ENCODE peak calls at places on chromosome 22, in seven cellular contexts. One of them, this sample, is unnamed. For H3K27me3, the result is how much of the 10 kb centered on the place peaks cover.

GRCh38 chr22:28942801-28943500 is 59.6 kb downstream of the ZNRF3 start:
- DNase-seq in AG04450: no peak
- DNase-seq in HL-60: no peak
- DNase-seq in pancreas: no peak
- DNase-seq in lower lobe of right lung: no peak
- DNase-seq in left lung: no peak
- DNase-seq in CD4-positive, alpha-beta memory T cell: no peak
- DNase-seq in this sample: no peak

GRCh38 chr22:40676644-40677043 is 2.6 kb upstream of the MCHR1 start:
- DNase-seq in AG04450: no peak
- DNase-seq in HL-60: no peak
- DNase-seq in pancreas: no peak
- DNase-seq in lower lobe of right lung: no peak
- DNase-seq in left lung: no peak
- DNase-seq in CD4-positive, alpha-beta memory T cell: no peak
- DNase-seq in this sample: no peak

GRCh38 chr22:41915035-41915782 is at the start of gene SHISA8:
- DNase-seq in AG04450: no peak
- DNase-seq in HL-60: no peak
- DNase-seq in pancreas: peak
- DNase-seq in lower lobe of right lung: no peak
- DNase-seq in left lung: no peak
- DNase-seq in CD4-positive, alpha-beta memory T cell: peak
- DNase-seq in this sample: peak

GRCh38 chr22:17214416-17215043 is 4.7 kb downstream of the ADA2 start:
- DNase-seq in AG04450: no peak
- DNase-seq in HL-60: no peak
- DNase-seq in pancreas: no peak
- DNase-seq in lower lobe of right lung: peak
- DNase-seq in left lung: peak
- DNase-seq in CD4-positive, alpha-beta memory T cell: no peak
- DNase-seq in this sample: no peak

GRCh38 chr22:35437038-35437437 is 37.1 kb downstream of the MCM5 start:
- DNase-seq in AG04450: no peak
- DNase-seq in HL-60: no peak
- DNase-seq in pancreas: no peak
- DNase-seq in lower lobe of right lung: no peak
- DNase-seq in left lung: peak
- DNase-seq in CD4-positive, alpha-beta memory T cell: no peak
- DNase-seq in this sample: peak

GRCh38 chr22:35452351-35452781 is 52.4 kb downstream of the MCM5 start:
- DNase-seq in AG04450: no peak
- DNase-seq in HL-60: no peak
- DNase-seq in pancreas: no peak
- DNase-seq in lower lobe of right lung: peak
- DNase-seq in left lung: peak
- DNase-seq in CD4-positive, alpha-beta memory T cell: no peak
- DNase-seq in this sample: no peak

GRCh38 chr22:31287818-31288495 is 4.3 kb downstream of the PIK3IP1 start:
- DNase-seq in AG04450: no peak
- DNase-seq in HL-60: no peak
- DNase-seq in pancreas: no peak
- DNase-seq in lower lobe of right lung: no peak
- DNase-seq in left lung: no peak
- DNase-seq in CD4-positive, alpha-beta memory T cell: no peak
- DNase-seq in this sample: no peak

GRCh38 chr22:27405672-27406388 is 395.7 kb downstream of the MN1 start:
- DNase-seq in AG04450: no peak
- DNase-seq in HL-60: peak
- DNase-seq in pancreas: peak
- DNase-seq in lower lobe of right lung: peak
- DNase-seq in left lung: peak
- DNase-seq in CD4-positive, alpha-beta memory T cell: no peak
- DNase-seq in this sample: peak

GRCh38 chr22:32353292-32353691 is 4.4 kb upstream of the RFPL3 start:
- DNase-seq in AG04450: no peak
- DNase-seq in HL-60: no peak
- DNase-seq in pancreas: no peak
- DNase-seq in lower lobe of right lung: no peak
- DNase-seq in left lung: peak
- DNase-seq in CD4-positive, alpha-beta memory T cell: no peak
- DNase-seq in this sample: peak

GRCh38 chr22:23117890-23118646 is 23.7 kb downstream of the RSPH14 start:
- DNase-seq in AG04450: no peak
- DNase-seq in HL-60: no peak
- DNase-seq in pancreas: no peak
- DNase-seq in lower lobe of right lung: no peak
- DNase-seq in left lung: peak
- DNase-seq in CD4-positive, alpha-beta memory T cell: no peak
- DNase-seq in this sample: no peak
- H3K27me3 ChIP-seq in AG04450: under half
- H3K27me3 ChIP-seq in HL-60: under half
- H3K27me3 ChIP-seq in pancreas: under half
- H3K27me3 ChIP-seq in lower lobe of right lung: under half
- H3K27me3 ChIP-seq in left lung: under half
- H3K27me3 ChIP-seq in CD4-positive, alpha-beta memory T cell: under half
- H3K27me3 ChIP-seq in this sample: under half

DNA sequence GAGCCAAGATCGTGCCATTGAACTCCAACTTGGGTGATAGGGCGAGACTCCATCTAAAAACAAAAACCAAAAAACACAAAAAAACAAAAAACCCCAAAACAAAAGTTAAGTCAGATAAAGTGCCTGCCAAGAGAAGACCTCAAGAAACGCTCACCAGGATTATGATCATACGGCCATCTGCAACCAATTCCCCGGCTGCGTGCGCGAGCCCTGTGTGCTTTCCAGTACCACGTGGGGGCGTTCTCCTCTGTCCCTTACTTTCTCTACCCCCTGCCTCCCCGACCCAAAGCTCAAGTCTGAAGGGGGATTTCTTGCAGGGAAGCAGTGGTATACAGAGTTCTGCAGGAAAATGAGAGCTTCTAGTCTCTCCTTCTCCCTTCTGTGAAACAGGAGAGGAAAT is 10.5 kb upstream of the RPS19BP1 start:
- DNase-seq in AG04450: no peak
- DNase-seq in HL-60: no peak
- DNase-seq in pancreas: no peak
- DNase-seq in lower lobe of right lung: no peak
- DNase-seq in left lung: no peak
- DNase-seq in CD4-positive, alpha-beta memory T cell: no peak
- DNase-seq in this sample: peak
- H3K27me3 ChIP-seq in AG04450: under half
- H3K27me3 ChIP-seq in HL-60: under half
- H3K27me3 ChIP-seq in pancreas: under half
- H3K27me3 ChIP-seq in lower lobe of right lung: under half
- H3K27me3 ChIP-seq in left lung: half or more
- H3K27me3 ChIP-seq in CD4-positive, alpha-beta memory T cell: under half
- H3K27me3 ChIP-seq in this sample: under half

GRCh38 chr22:46908641-46909107 is 146.2 kb downstream of the TBC1D22A start:
- DNase-seq in AG04450: no peak
- DNase-seq in HL-60: no peak
- DNase-seq in pancreas: no peak
- DNase-seq in lower lobe of right lung: no peak
- DNase-seq in left lung: no peak
- DNase-seq in CD4-positive, alpha-beta memory T cell: no peak
- DNase-seq in this sample: peak
- H3K27me3 ChIP-seq in AG04450: under half
- H3K27me3 ChIP-seq in HL-60: under half
- H3K27me3 ChIP-seq in pancreas: under half
- H3K27me3 ChIP-seq in lower lobe of right lung: under half
- H3K27me3 ChIP-seq in left lung: under half
- H3K27me3 ChIP-seq in CD4-positive, alpha-beta memory T cell: under half
- H3K27me3 ChIP-seq in this sample: under half

DNA sequence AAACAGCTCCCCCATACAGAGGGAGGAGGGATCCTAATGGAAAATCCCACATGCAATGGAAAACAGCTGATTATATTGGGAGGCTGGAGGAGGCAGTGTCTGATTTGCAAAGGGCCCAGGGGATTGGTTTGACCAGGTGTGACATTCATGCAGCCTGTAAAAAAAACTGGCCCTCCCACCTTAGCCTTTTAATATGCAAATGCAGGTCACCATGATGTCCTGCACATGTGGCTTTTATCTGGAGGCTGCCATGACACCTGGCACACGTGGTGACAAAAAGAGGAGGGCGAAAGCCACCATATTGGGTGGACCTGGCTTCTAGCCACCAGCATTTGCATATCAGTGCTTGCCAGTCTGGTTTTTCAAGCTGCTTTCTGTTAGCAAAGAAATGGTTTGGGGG is 48.5 kb downstream of the ZNF280B start:
- DNase-seq in AG04450: no peak
- DNase-seq in HL-60: no peak
- DNase-seq in pancreas: no peak
- DNase-seq in lower lobe of right lung: no peak
- DNase-seq in left lung: no peak
- DNase-seq in CD4-positive, alpha-beta memory T cell: no peak
- DNase-seq in this sample: no peak
- H3K27me3 ChIP-seq in AG04450: under half
- H3K27me3 ChIP-seq in HL-60: under half
- H3K27me3 ChIP-seq in pancreas: under half
- H3K27me3 ChIP-seq in lower lobe of right lung: under half
- H3K27me3 ChIP-seq in left lung: under half
- H3K27me3 ChIP-seq in CD4-positive, alpha-beta memory T cell: under half
- H3K27me3 ChIP-seq in this sample: half or more

GRCh38 chr22:46149493-46149997 is 781 bp upstream of the PPARA start:
- DNase-seq in AG04450: no peak
- DNase-seq in HL-60: peak
- DNase-seq in pancreas: peak
- DNase-seq in lower lobe of right lung: peak
- DNase-seq in left lung: peak
- DNase-seq in CD4-positive, alpha-beta memory T cell: no peak
- DNase-seq in this sample: no peak

GRCh38 chr22:46150615-46151423 is 493 bp downstream of the PPARA start:
- DNase-seq in AG04450: no peak
- DNase-seq in HL-60: no peak
- DNase-seq in pancreas: no peak
- DNase-seq in lower lobe of right lung: peak
- DNase-seq in left lung: peak
- DNase-seq in CD4-positive, alpha-beta memory T cell: peak
- DNase-seq in this sample: peak

GRCh38 chr22:46148336-46148735 is 2.0 kb upstream of the PPARA start:
- DNase-seq in AG04450: no peak
- DNase-seq in HL-60: no peak
- DNase-seq in pancreas: no peak
- DNase-seq in lower lobe of right lung: no peak
- DNase-seq in left lung: no peak
- DNase-seq in CD4-positive, alpha-beta memory T cell: no peak
- DNase-seq in this sample: no peak

GRCh38 chr22:46148885-46149492 is 1.3 kb upstream of the PPARA start:
- DNase-seq in AG04450: no peak
- DNase-seq in HL-60: no peak
- DNase-seq in pancreas: peak
- DNase-seq in lower lobe of right lung: no peak
- DNase-seq in left lung: peak
- DNase-seq in CD4-positive, alpha-beta memory T cell: peak
- DNase-seq in this sample: no peak

DNA sequence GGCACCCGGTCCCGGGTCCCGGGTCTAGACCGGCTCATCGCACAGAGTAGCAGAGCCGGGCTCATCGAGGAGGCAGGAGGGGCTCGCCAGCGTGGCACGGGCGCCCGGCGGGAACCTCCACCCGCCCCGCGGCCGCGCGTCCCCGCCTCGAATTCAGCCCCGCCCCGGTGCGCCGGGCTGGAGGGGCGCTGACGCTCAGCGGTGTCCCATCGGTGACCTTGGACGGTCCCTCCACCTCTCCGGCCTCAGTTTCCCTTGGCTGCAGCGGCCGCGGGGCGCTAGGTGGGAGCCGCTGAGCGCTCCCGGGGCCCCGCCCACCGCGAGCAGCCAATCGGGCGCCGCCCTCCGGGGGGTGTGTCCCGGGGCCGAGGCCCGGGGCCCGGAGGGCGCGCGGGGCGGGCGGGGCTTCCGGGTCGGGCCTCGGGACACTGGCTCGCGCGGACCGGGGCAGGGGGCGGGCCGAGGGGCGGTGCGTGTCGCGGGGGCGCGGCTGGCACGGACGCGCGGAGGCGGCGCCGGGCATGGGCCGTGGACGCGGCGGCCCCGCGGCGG is at the start of gene PPARA:
- DNase-seq in AG04450: peak
- DNase-seq in HL-60: peak
- DNase-seq in pancreas: peak
- DNase-seq in lower lobe of right lung: peak
- DNase-seq in left lung: peak
- DNase-seq in CD4-positive, alpha-beta memory T cell: peak
- DNase-seq in this sample: peak
- H3K27me3 ChIP-seq in AG04450: under half
- H3K27me3 ChIP-seq in HL-60: under half
- H3K27me3 ChIP-seq in pancreas: under half
- H3K27me3 ChIP-seq in lower lobe of right lung: under half
- H3K27me3 ChIP-seq in left lung: under half
- H3K27me3 ChIP-seq in CD4-positive, alpha-beta memory T cell: under half
- H3K27me3 ChIP-seq in this sample: half or more

GRCh38 chr22:19608114-19608494 is 83.9 kb upstream of the CLDN5 start:
- DNase-seq in AG04450: no peak
- DNase-seq in HL-60: no peak
- DNase-seq in pancreas: no peak
- DNase-seq in lower lobe of right lung: no peak
- DNase-seq in left lung: no peak
- DNase-seq in CD4-positive, alpha-beta memory T cell: no peak
- DNase-seq in this sample: peak
- H3K27me3 ChIP-seq in AG04450: under half
- H3K27me3 ChIP-seq in HL-60: under half
- H3K27me3 ChIP-seq in pancreas: under half
- H3K27me3 ChIP-seq in lower lobe of right lung: under half
- H3K27me3 ChIP-seq in left lung: under half
- H3K27me3 ChIP-seq in CD4-positive, alpha-beta memory T cell: under half
- H3K27me3 ChIP-seq in this sample: under half

GRCh38 chr22:22703715-22704114 is 59.3 kb downstream of the GGTLC2 start:
- DNase-seq in AG04450: no peak
- DNase-seq in HL-60: no peak
- DNase-seq in pancreas: no peak
- DNase-seq in lower lobe of right lung: no peak
- DNase-seq in left lung: no peak
- DNase-seq in CD4-positive, alpha-beta memory T cell: no peak
- DNase-seq in this sample: no peak

GRCh38 chr22:22702874-22703570 is 58.6 kb downstream of the GGTLC2 start:
- DNase-seq in AG04450: no peak
- DNase-seq in HL-60: no peak
- DNase-seq in pancreas: no peak
- DNase-seq in lower lobe of right lung: no peak
- DNase-seq in left lung: no peak
- DNase-seq in CD4-positive, alpha-beta memory T cell: no peak
- DNase-seq in this sample: no peak

GRCh38 chr22:22704156-22704946 is 59.9 kb downstream of the GGTLC2 start:
- DNase-seq in AG04450: no peak
- DNase-seq in HL-60: no peak
- DNase-seq in pancreas: no peak
- DNase-seq in lower lobe of right lung: no peak
- DNase-seq in left lung: no peak
- DNase-seq in CD4-positive, alpha-beta memory T cell: no peak
- DNase-seq in this sample: no peak

GRCh38 chr22:22706253-22706940 is 62.0 kb downstream of the GGTLC2 start:
- DNase-seq in AG04450: no peak
- DNase-seq in HL-60: no peak
- DNase-seq in pancreas: no peak
- DNase-seq in lower lobe of right lung: no peak
- DNase-seq in left lung: no peak
- DNase-seq in CD4-positive, alpha-beta memory T cell: no peak
- DNase-seq in this sample: no peak

GRCh38 chr22:22705328-22706100 is 61.1 kb downstream of the GGTLC2 start:
- DNase-seq in AG04450: no peak
- DNase-seq in HL-60: no peak
- DNase-seq in pancreas: no peak
- DNase-seq in lower lobe of right lung: no peak
- DNase-seq in left lung: no peak
- DNase-seq in CD4-positive, alpha-beta memory T cell: no peak
- DNase-seq in this sample: no peak
- H3K27me3 ChIP-seq in AG04450: under half
- H3K27me3 ChIP-seq in HL-60: under half
- H3K27me3 ChIP-seq in pancreas: under half
- H3K27me3 ChIP-seq in lower lobe of right lung: under half
- H3K27me3 ChIP-seq in left lung: under half
- H3K27me3 ChIP-seq in CD4-positive, alpha-beta memory T cell: under half
- H3K27me3 ChIP-seq in this sample: under half

GRCh38 chr22:49268924-49269323 is 558.7 kb downstream of the BRD1 start:
- DNase-seq in AG04450: no peak
- DNase-seq in HL-60: no peak
- DNase-seq in pancreas: no peak
- DNase-seq in lower lobe of right lung: no peak
- DNase-seq in left lung: no peak
- DNase-seq in CD4-positive, alpha-beta memory T cell: no peak
- DNase-seq in this sample: peak
- H3K27me3 ChIP-seq in AG04450: under half
- H3K27me3 ChIP-seq in HL-60: under half
- H3K27me3 ChIP-seq in pancreas: under half
- H3K27me3 ChIP-seq in lower lobe of right lung: under half
- H3K27me3 ChIP-seq in left lung: half or more
- H3K27me3 ChIP-seq in CD4-positive, alpha-beta memory T cell: under half
- H3K27me3 ChIP-seq in this sample: under half